ENCODE peak calls at places on chromosomes 4 and X, in six cellular contexts. I is NCI-H1105 treated with DMSO at 0.1 percent for 48 hours, F is NCI-H1694 treated with DMSO at 0.1 percent for 48 hours, T is dorsolateral prefrontal cortex, L is GM12865, S is lower leg skin. D is an unnamed sample.

GRCh38 chr4:77833158-77833724 is 14.1 kb upstream of the CNOT6L start:
- DNase-seq in S (no peak), L (no peak), I (peak), T (no peak), F (no peak), D (no peak)

GRCh38 chrX:104307341-104307740 is 52.6 kb upstream of the ESX1 start:
- DNase-seq in T (no peak), L (no peak), F (no peak), S (no peak), I (no peak), D (no peak)

GRCh38 chrX:93594780-93595179 is 78.6 kb downstream of the NAP1L3 start:
- DNase-seq in I (no peak), T (no peak), S (no peak), F (no peak), L (no peak), D (no peak)

GRCh38 chr4:43918377-43918776 is 530.2 kb downstream of the KCTD8 start:
- DNase-seq in I (no peak), L (no peak), F (no peak), S (no peak), T (no peak), D (no peak)

GRCh38 chrX:2889045-2889605 is 40.0 kb downstream of the ARSD start:
- DNase-seq in L (no peak), F (no peak), I (no peak), T (no peak), S (no peak), D (no peak)

GRCh38 chrX:31199770-31200114 is 127.9 kb upstream of the FTHL17 start:
- DNase-seq in I (no peak), S (no peak), F (no peak), L (no peak), T (no peak), D (no peak)

GRCh38 chrX:42028113-42028512 is 104.8 kb upstream of the CASK start:
- DNase-seq in T (no peak), L (no peak), I (no peak), F (no peak), S (no peak), D (no peak)

GRCh38 chrX:47283015-47283771 is 50.4 kb downstream of the USP11 start:
- DNase-seq in T (peak), F (no peak), S (no peak), L (peak), I (peak), D (peak)

GRCh38 chr4:152045781-152046571 is 285.2 kb upstream of the GATB start:
- DNase-seq in L (no peak), I (no peak), F (no peak), T (no peak), S (no peak), D (peak)

GRCh38 chrX:149699761-149700160 is 12.1 kb upstream of the MAGEA11 start:
- DNase-seq in L (no peak), T (no peak), S (no peak), I (no peak), F (no peak), D (no peak)

GRCh38 chr4:145808021-145808650 is 128.2 kb downstream of the C4orf51 start:
- DNase-seq in I (peak), S (peak), F (no peak), T (no peak), L (peak), D (no peak)

GRCh38 chrX:1093112-1093511 is 119.3 kb downstream of the CRLF2 start:
- DNase-seq in L (no peak), S (no peak), I (no peak), T (no peak), F (no peak), D (peak)

GRCh38 chrX:2325076-2325784 is 175.5 kb downstream of the DHRSX start:
- DNase-seq in S (no peak), L (peak), I (no peak), F (no peak), T (peak), D (peak)

GRCh38 chr4:76665721-76666120 is 230.7 kb downstream of the SHROOM3 start:
- DNase-seq in F (no peak), L (no peak), S (no peak), T (no peak), I (no peak), D (no peak)

GRCh38 chrX:78665286-78665685 is 6.2 kb upstream of the RTL3 start:
- DNase-seq in I (no peak), F (no peak), T (no peak), S (no peak), L (no peak), D (no peak)

GRCh38 chrX:47061238-47061919 is 16.9 kb upstream of the RGN start:
- DNase-seq in F (no peak), T (no peak), L (no peak), I (no peak), S (no peak), D (no peak)

GRCh38 chr4:75254745-75255144 is 259.5 kb downstream of the RCHY1 start:
- DNase-seq in F (no peak), T (no peak), I (no peak), L (no peak), S (no peak), D (no peak)

GRCh38 chr4:128979934-128980333 is 113.4 kb downstream of the SCLT1 start:
- DNase-seq in F (peak), I (no peak), S (no peak), T (no peak), L (no peak), D (no peak)

D was measured in sciatic nerve.